ENCODE peak calls at places on chromosomes 11 and 22, in five cellular contexts. I, J, M, R and T are unnamed samples.

GRCh38 chr22:19811811-19812771 is 42.6 kb downstream of the GNB1L start:
- DNase-seq in R (no peak), I (no peak), M (no peak), J (no peak), T (no peak)

GRCh38 chr11:101127348-101127698 is 2.3 kb downstream of the PGR start:
- DNase-seq in M (peak; percentile 13), J (peak; percentile 56), I (no peak), R (no peak), T (no peak)

GRCh38 chr11:69436041-69436982 is 45.2 kb upstream of the LINC01488 start:
- DNase-seq in I (no peak), J (peak; percentile 49), R (no peak), M (no peak), T (no peak)

GRCh38 chr11:116736763-116737162 is 36.0 kb downstream of the BUD13 start:
- DNase-seq in M (no peak), R (no peak), J (no peak), I (no peak), T (no peak)

GRCh38 chr11:8389034-8389996 is 125.6 kb upstream of the LMO1 start:
- DNase-seq in I (peak; percentile 24), J (no peak), R (peak; percentile 37), M (no peak), T (no peak)

GRCh38 chr11:43747130-43747802 is 66.7 kb downstream of the HSD17B12 start:
- DNase-seq in M (no peak), J (no peak), R (no peak), I (no peak), T (no peak)

GRCh38 chr11:95608093-95608492 is 181.5 kb downstream of the FAM76B start:
- DNase-seq in M (no peak), I (no peak), R (no peak), J (no peak), T (no peak)

GRCh38 chr22:20463324-20464095 is 25.9 kb upstream of the SCARF2 start:
- DNase-seq in R (no peak), I (no peak), J (no peak), M (no peak), T (no peak)

GRCh38 chr11:12496181-12497025 is 119.0 kb downstream of the PARVA start:
- DNase-seq in M (no peak), R (no peak), J (no peak), I (no peak), T (no peak)

GRCh38 chr22:44719586-44720368 is 17.8 kb downstream of the PRR5 start:
- DNase-seq in J (no peak), M (no peak), I (no peak), R (no peak), T (no peak)

GRCh38 chr22:39954584-39955055 is 5.6 kb upstream of the TMA7B start:
- DNase-seq in M (peak; percentile 80), R (peak; percentile 97), I (peak; percentile 99), J (no peak), T (peak; percentile 92)

GRCh38 chr11:9626778-9627394 is 37.0 kb upstream of the SWAP70 start:
- DNase-seq in R (no peak), J (no peak), M (no peak), I (no peak), T (no peak)

GRCh38 chr11:64620286-64620962 is 29.4 kb downstream of the SLC22A12 start:
- DNase-seq in R (no peak), J (no peak), I (no peak), M (no peak), T (no peak)

GRCh38 chr11:116851631-116852030 is 14.2 kb upstream of the APOA1 start:
- DNase-seq in I (no peak), M (no peak), J (no peak), R (no peak), T (no peak)

GRCh38 chr11:125317416-125317815 is 152.9 kb downstream of the PKNOX2 start:
- DNase-seq in M (no peak), J (no peak), R (no peak), I (no peak), T (no peak)

GRCh38 chr11:3121931-3122774 is 43.0 kb downstream of the OSBPL5 start:
- DNase-seq in R (no peak), I (no peak), J (peak; percentile 47), M (no peak), T (no peak)

GRCh38 chr11:78318733-78319132 is 98.9 kb downstream of the GAB2 start:
- DNase-seq in M (no peak), R (no peak), I (no peak), J (no peak), T (no peak)

GRCh38 chr11:46721286-46721685 is 2.3 kb downstream of the F2 start:
- DNase-seq in M (no peak), I (no peak), J (no peak), R (no peak), T (no peak)

GRCh38 chr22:45009881-45010531 is at the start of gene PHF21B:
- DNase-seq in J (no peak), I (peak; percentile 18), M (peak; percentile 9), R (peak; percentile 11), T (no peak)

GRCh38 chr22:17779286-17780115 is 5.2 kb upstream of the BID start:
- DNase-seq in R (no peak), J (no peak), M (no peak), I (no peak), T (no peak)

GRCh38 chr22:17780741-17781318 is 6.6 kb upstream of the BID start:
- DNase-seq in M (no peak), J (no peak), I (no peak), R (no peak), T (no peak)

GRCh38 chr22:17781319-17782031 is 7.2 kb upstream of the BID start:
- DNase-seq in J (peak; percentile 69), I (peak; percentile 61), M (peak; percentile 92), R (peak; percentile 79), T (peak; percentile 74)

GRCh38 chr22:17778412-17778976 is 4.2 kb upstream of the BID start:
- DNase-seq in M (no peak), I (no peak), R (no peak), J (no peak), T (no peak)

DNA sequence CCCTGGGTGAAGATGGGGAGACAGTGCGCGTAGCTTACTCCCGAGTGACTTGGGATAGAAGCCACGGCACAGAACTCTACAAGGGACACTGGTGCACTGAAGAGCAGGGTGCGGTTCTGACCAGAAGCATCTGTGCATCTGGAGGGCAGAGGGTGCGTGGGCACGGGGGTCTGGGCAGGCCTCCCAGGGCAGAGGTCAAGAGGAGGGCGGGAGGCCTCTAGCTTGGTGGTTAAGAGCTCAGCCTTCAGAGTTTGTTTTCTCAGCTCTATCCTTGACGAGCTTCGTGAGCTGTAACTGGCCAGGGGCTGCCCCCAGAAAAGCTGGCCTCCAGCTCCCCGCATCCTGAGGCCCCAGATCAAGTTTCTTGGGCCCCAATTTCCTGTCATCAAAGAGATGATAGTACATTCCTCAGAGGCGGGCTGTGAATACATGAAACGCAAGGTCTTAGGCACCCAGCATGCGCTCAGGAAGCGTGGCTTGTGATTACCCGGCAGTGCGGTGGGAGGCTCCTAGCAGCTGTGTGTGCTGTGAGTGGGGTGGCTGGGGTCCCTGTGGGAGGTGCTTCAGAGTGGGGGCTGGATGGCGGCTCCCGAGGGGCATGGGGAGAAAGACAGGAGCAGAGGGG is 6.0 kb upstream of the BID start:
- DNase-seq in R (no peak), J (no peak), M (no peak), I (no peak), T (no peak)
- H3K4me3 ChIP-seq in R (no peak overlapping the region), J (no peak overlapping the region), M (no peak overlapping the region), I (no peak overlapping the region), T (no peak overlapping the region)

GRCh38 chr11:121437018-121437685 is 15.0 kb upstream of the SORL1 start:
- DNase-seq in I (no peak), J (no peak), R (no peak), M (peak; percentile 64), T (peak; percentile 19)

GRCh38 chr11:121439759-121440158 is 12.4 kb upstream of the SORL1 start:
- DNase-seq in R (no peak), I (no peak), M (no peak), J (no peak), T (no peak)

GRCh38 chr11:121439337-121439736 is 12.8 kb upstream of the SORL1 start:
- DNase-seq in J (no peak), R (no peak), I (no peak), M (no peak), T (no peak)

GRCh38 chr11:121435796-121436511 is 16.2 kb upstream of the SORL1 start:
- DNase-seq in R (no peak), J (no peak), M (no peak), I (no peak), T (no peak)

DNA sequence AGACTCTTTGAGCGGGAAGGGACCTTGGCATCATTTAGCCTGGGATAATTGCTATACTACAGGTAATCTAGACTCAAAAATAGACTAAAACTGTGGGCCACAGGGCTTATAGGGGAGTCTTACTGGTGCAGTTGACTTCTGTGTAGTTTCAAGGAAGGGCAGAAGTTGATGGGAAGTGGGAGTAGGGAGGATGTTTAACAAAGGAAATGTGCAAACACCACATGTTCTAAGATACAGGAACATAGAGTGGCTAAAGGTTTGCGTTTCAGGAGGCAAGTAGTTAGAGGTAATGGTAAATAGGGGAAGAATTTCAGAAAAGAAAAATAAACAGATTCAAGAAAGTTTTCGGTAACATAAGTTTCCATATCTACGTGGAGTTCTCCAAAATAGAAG is 14.4 kb upstream of the SORL1 start:
- DNase-seq in I (no peak), M (no peak), J (no peak), R (no peak), T (no peak)
- H3K4me3 ChIP-seq in I (no peak overlapping the region), M (no peak overlapping the region), J (no peak overlapping the region), R (no peak overlapping the region), T (no peak overlapping the region)

GRCh38 chr11:61869636-61870428 is 21.5 kb downstream of the FADS3 start:
- DNase-seq in I (no peak), J (no peak), M (no peak), R (no peak), T (no peak)

GRCh38 chr11:61868601-61869476 is 22.5 kb downstream of the FADS3 start:
- DNase-seq in R (no peak), I (no peak), M (no peak), J (no peak), T (no peak)

GRCh38 chr11:61870429-61871039 is 20.8 kb downstream of the FADS3 start:
- DNase-seq in I (no peak), M (no peak), J (no peak), R (peak; percentile 40), T (peak; percentile 65)

GRCh38 chr11:61872935-61873565 is 18.3 kb downstream of the FADS3 start:
- DNase-seq in I (no peak), M (no peak), J (no peak), R (no peak), T (no peak)

DNA sequence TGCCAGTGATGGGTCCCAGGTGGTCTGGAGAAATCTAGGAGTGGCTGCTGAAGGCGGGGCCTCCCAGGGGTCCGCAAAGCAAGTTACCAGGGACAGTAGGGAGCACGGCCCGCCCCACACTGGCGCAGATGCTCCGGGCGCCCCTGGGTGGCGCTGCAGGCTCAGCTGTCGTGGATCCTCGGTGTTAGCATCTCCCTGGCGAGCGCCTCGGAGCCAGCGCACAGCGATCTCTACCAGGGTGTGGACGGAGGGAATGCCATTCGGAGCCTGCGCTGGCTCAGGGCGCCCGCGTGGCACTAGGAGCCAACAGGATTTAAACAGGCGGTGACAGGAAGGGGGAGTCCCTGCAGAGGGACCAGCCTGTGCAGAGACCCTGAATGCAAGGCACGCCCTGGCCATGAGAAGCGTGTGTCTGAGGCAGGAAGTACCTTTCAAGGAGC is 20.2 kb downstream of the FADS3 start:
- DNase-seq in R (peak; percentile 74), J (peak; percentile 90), M (peak; percentile 68), I (peak; percentile 26), T (peak; percentile 46)
- H3K4me3 ChIP-seq in R (no peak overlapping the region), J (no peak overlapping the region), M (no peak overlapping the region), I (peak overlapping the region; percentile 18), T (no peak overlapping the region)

GRCh38 chr22:49962012-49962750 is 1.6 kb downstream of the PIM3 start:
- DNase-seq in I (peak; percentile 72), R (peak; percentile 96), J (peak; percentile 93), M (peak; percentile 93), T (peak; percentile 71)
- H3K4me3 ChIP-seq in I (peak overlapping the region; percentile 55), R (peak overlapping the region; percentile 63), J (peak overlapping the region; percentile 81), M (peak overlapping the region; percentile 58), T (peak overlapping the region; percentile 68)